ENCODE peak calls at places on chromosomes 13 and 19, in eight cellular contexts. Z is RWPE1, S is T-helper 22 cell, B is lower leg skin, J is glomerular endothelial cell, M is HT-29, G is SJSA1, I is mesendoderm. R is an unnamed sample.

GRCh38 chr13:32153056-32153455 is 121.5 kb downstream of the FRY start:
- DNase-seq in Z (no peak), S (no peak), B (no peak), J (peak; percentile 16), M (no peak), G (no peak), I (no peak), R (no peak)

GRCh38 chr19:48720613-48721296 is 1.2 kb upstream of the MAMSTR start:
- DNase-seq in Z (peak; percentile 95), S (peak; percentile 87), B (peak; percentile 98), J (no peak), M (peak; percentile 100), G (peak; percentile 99), I (peak; percentile 100), R (peak; percentile 100)

GRCh38 chr13:29436291-29436690 is 159.2 kb downstream of the SLC7A1 start:
- DNase-seq in Z (peak; percentile 67), S (no peak), B (no peak), J (no peak), M (no peak), G (no peak), I (no peak), R (peak; percentile 67)

GRCh38 chr19:36049080-36049698 is 4.9 kb downstream of the THAP8 start:
- DNase-seq in Z (peak; percentile 48), S (no peak), B (no peak), J (no peak), M (no peak), G (no peak), I (no peak), R (no peak)

GRCh38 chr19:45245334-45245787 is at the start of gene EXOC3L2:
- DNase-seq in Z (no peak), S (no peak), B (no peak), J (no peak), M (no peak), G (no peak), I (peak; percentile 54), R (no peak)

GRCh38 chr19:10514211-10515145 is 2.8 kb downstream of the S1PR5 start:
- DNase-seq in Z (no peak), S (no peak), B (no peak), J (no peak), M (no peak), G (no peak), I (no peak), R (no peak)

GRCh38 chr19:10142701-10143375 is 23.1 kb upstream of the EIF3G start:
- DNase-seq in Z (no peak), S (peak; percentile 43), B (no peak), J (no peak), M (no peak), G (no peak), I (no peak), R (no peak)

GRCh38 chr13:64538711-64539110 is 2691.4 kb downstream of the PCDH9 start:
- DNase-seq in Z (no peak), S (no peak), B (no peak), J (no peak), M (no peak), G (no peak), I (no peak), R (no peak)

GRCh38 chr13:48660356-48661076 is 6.8 kb downstream of the CYSLTR2 start:
- DNase-seq in Z (no peak), S (no peak), B (no peak), J (no peak), M (no peak), G (no peak), I (no peak), R (no peak)

GRCh38 chr19:56083668-56084067 is 37.4 kb downstream of the ZNF787 start:
- DNase-seq in Z (no peak), S (no peak), B (no peak), J (no peak), M (no peak), G (no peak), I (peak; percentile 53), R (no peak)

GRCh38 chr19:7877249-7877836 is 3.2 kb upstream of the PRR36 start:
- DNase-seq in Z (no peak), S (no peak), B (no peak), J (no peak), M (peak; percentile 36), G (no peak), I (no peak), R (no peak)

GRCh38 chr19:2381151-2381822 is 21.2 kb downstream of the TMPRSS9 start:
- DNase-seq in Z (no peak), S (no peak), B (no peak), J (no peak), M (no peak), G (no peak), I (no peak), R (no peak)

GRCh38 chr19:1847684-1848398 is 442 bp downstream of the REXO1 start:
- DNase-seq in Z (no peak), S (no peak), B (no peak), J (no peak), M (peak; percentile 41), G (peak; percentile 79), I (peak; percentile 74), R (no peak)

GRCh38 chr19:41697198-41697855 is 9.3 kb upstream of the CEACAM7 start:
- DNase-seq in Z (no peak), S (no peak), B (no peak), J (no peak), M (no peak), G (peak; percentile 33), I (no peak), R (no peak)

GRCh38 chr19:1182727-1183126 is 8.7 kb upstream of the SBNO2 start:
- DNase-seq in Z (no peak), S (no peak), B (no peak), J (no peak), M (no peak), G (no peak), I (no peak), R (no peak)